ENCODE peak calls at places on chromosomes 1 and 21, in eight cellular contexts. Y is BJ, S is kidney epithelial cell, B is AG09319, L is cardiac muscle cell, O is HFF-Myc, K is colonic mucosa, F is cardiac fibroblast. G is an unnamed sample.

GRCh38 chr1:38533772-38534472 is 325.6 kb downstream of the RRAGC start:
- DNase-seq in Y (no peak), S (no peak), B (no peak), L (no peak), O (no peak), K (no peak), F (no peak), G (no peak)

GRCh38 chr1:179955318-179955638 is 668 bp downstream of the CEP350 start:
- DNase-seq in Y (no peak), S (no peak), B (no peak), L (peak), O (no peak), K (no peak), F (no peak), G (no peak)

GRCh38 chr1:6105763-6106162 is 60.1 kb downstream of the KCNAB2 start:
- DNase-seq in Y (no peak), S (no peak), B (no peak), L (no peak), O (no peak), K (no peak), F (no peak), G (no peak)

GRCh38 chr1:67535474-67535873 is 105.3 kb upstream of the SERBP1 start:
- DNase-seq in Y (peak), S (peak), B (peak), L (peak), O (peak), K (peak), F (peak), G (peak)

GRCh38 chr1:174815036-174815435 is 184.7 kb upstream of the CACYBP start:
- DNase-seq in Y (no peak), S (peak), B (no peak), L (no peak), O (peak), K (no peak), F (peak), G (no peak)

GRCh38 chr1:9651565-9652378 is at the start of gene PIK3CD:
- DNase-seq in Y (no peak), S (no peak), B (no peak), L (peak), O (no peak), K (no peak), F (peak), G (peak)

GRCh38 chr1:86714561-86715244 is 10.3 kb downstream of the SH3GLB1 start:
- DNase-seq in Y (no peak), S (no peak), B (no peak), L (no peak), O (no peak), K (no peak), F (no peak), G (no peak)

GRCh38 chr1:243454328-243454997 is 198.6 kb downstream of the SDCCAG8 start:
- DNase-seq in Y (no peak), S (no peak), B (no peak), L (no peak), O (no peak), K (no peak), F (no peak), G (no peak)

GRCh38 chr1:114468710-114469468 is 42.1 kb downstream of the TRIM33 start:
- DNase-seq in Y (no peak), S (peak), B (no peak), L (peak), O (no peak), K (no peak), F (no peak), G (no peak)

GRCh38 chr1:199157494-199157893 is 518.7 kb downstream of the PTPRC start:
- DNase-seq in Y (no peak), S (peak), B (no peak), L (no peak), O (no peak), K (no peak), F (peak), G (no peak)

GRCh38 chr1:10615336-10615735 is 140.6 kb downstream of the PEX14 start:
- DNase-seq in Y (no peak), S (no peak), B (no peak), L (no peak), O (no peak), K (no peak), F (no peak), G (no peak)

GRCh38 chr1:155078496-155079209 is at the start of gene EFNA3:
- DNase-seq in Y (no peak), S (no peak), B (no peak), L (peak), O (no peak), K (peak), F (peak), G (peak)

GRCh38 chr1:77796695-77797405 is 17.4 kb downstream of the MIGA1 start:
- DNase-seq in Y (no peak), S (no peak), B (no peak), L (no peak), O (no peak), K (no peak), F (no peak), G (no peak)

GRCh38 chr1:111907321-111907720 is 82.1 kb downstream of the KCND3 start:
- DNase-seq in Y (no peak), S (no peak), B (no peak), L (no peak), O (no peak), K (no peak), F (no peak), G (no peak)

GRCh38 chr1:209421186-209421585 is 162.3 kb upstream of the CAMK1G start:
- DNase-seq in Y (no peak), S (no peak), B (no peak), L (no peak), O (no peak), K (no peak), F (no peak), G (no peak)

GRCh38 chr1:114114751-114115104 is 38.9 kb downstream of the SYT6 start:
- DNase-seq in Y (no peak), S (no peak), B (no peak), L (no peak), O (no peak), K (no peak), F (no peak), G (no peak)

GRCh38 chr1:109133815-109134214 is 19.9 kb downstream of the ELAPOR1 start:
- DNase-seq in Y (no peak), S (no peak), B (no peak), L (peak), O (no peak), K (peak), F (peak), G (peak)

GRCh38 chr1:156750191-156750931 is 1.1 kb downstream of the HDGF start:
- DNase-seq in Y (no peak), S (no peak), B (no peak), L (no peak), O (no peak), K (peak), F (peak), G (no peak)

GRCh38 chr21:15775981-15776380 is 46.2 kb downstream of the USP25 start:
- DNase-seq in Y (peak), S (peak), B (no peak), L (peak), O (peak), K (no peak), F (peak), G (no peak)

GRCh38 chr1:192756314-192756713 is 52.5 kb upstream of the RGS2 start:
- DNase-seq in Y (no peak), S (no peak), B (no peak), L (no peak), O (no peak), K (no peak), F (no peak), G (no peak)

GRCh38 chr21:43341349-43342163 is 85.4 kb downstream of the SIK1 start:
- DNase-seq in Y (no peak), S (no peak), B (no peak), L (no peak), O (no peak), K (no peak), F (peak), G (no peak)

GRCh38 chr1:47838562-47839459 is 158.4 kb downstream of the TRABD2B start:
- DNase-seq in Y (no peak), S (no peak), B (no peak), L (no peak), O (no peak), K (peak), F (no peak), G (no peak)

GRCh38 chr1:51344602-51345299 is 14.4 kb upstream of the TTC39A start:
- DNase-seq in Y (no peak), S (no peak), B (no peak), L (no peak), O (no peak), K (peak), F (no peak), G (peak)

GRCh38 chr1:184754479-184755225 is at the start of gene EDEM3:
- DNase-seq in Y (peak), S (peak), B (peak), L (peak), O (peak), K (peak), F (peak), G (peak)

GRCh38 chr21:40841524-40842196 is 5.3 kb downstream of the DSCAM start:
- DNase-seq in Y (no peak), S (peak), B (no peak), L (no peak), O (no peak), K (no peak), F (no peak), G (peak)

GRCh38 chr1:210250998-210251679 is 18.5 kb downstream of the SERTAD4 start:
- DNase-seq in Y (no peak), S (peak), B (no peak), L (peak), O (no peak), K (peak), F (peak), G (peak)

GRCh38 chr1:57839488-57839887 is 415.6 kb upstream of the DAB1 start:
- DNase-seq in Y (no peak), S (no peak), B (no peak), L (no peak), O (no peak), K (no peak), F (no peak), G (no peak)

DNA sequence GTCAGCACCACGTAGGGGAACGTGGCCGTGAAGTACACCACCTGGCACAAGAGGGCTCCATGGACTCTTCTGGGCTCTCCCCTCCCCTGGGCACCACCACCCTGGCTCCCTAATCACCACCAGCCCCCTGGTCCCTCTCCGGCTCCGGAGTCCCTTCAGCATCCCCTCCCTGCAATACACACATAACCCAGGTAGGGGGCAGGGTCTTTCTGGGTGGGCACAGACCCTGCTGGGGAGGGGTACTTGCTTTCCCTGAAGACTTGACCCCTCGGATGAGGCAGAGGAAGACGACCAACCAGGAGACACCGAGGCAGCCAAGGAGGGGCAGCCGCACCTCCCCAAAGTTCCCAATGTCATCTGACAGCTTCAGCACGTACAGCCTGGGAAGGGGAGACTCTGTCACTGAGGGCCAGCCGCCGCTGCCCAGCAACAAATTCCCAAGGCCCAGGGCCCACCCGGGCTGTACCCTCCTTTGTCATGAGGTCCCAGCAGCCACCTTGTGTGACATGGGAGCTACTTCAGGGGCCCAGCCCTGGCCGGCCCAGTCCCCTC is 11.3 kb downstream of the CCDC24 start:
- DNase-seq in Y (no peak), S (no peak), B (no peak), L (no peak), O (no peak), K (no peak), F (no peak), G (no peak)
- TF ChIP-seq CTCF in Y (peak), S (peak), B (peak), L (peak), O (peak), K (no peak), F (no peak), G (peak)

GRCh38 chr1:168381850-168382249 is 101.2 kb downstream of the TBX19 start:
- DNase-seq in Y (no peak), S (no peak), B (no peak), L (no peak), O (no peak), K (no peak), F (no peak), G (no peak)
- TF ChIP-seq CTCF in Y (no peak), S (no peak), B (no peak), L (no peak), O (no peak), K (no peak), F (no peak), G (no peak)

GRCh38 chr1:230770317-230770716 is 23.1 kb downstream of the CAPN9 start:
- DNase-seq in Y (no peak), S (no peak), B (no peak), L (no peak), O (no peak), K (no peak), F (no peak), G (no peak)

GRCh38 chr1:230768903-230769570 is 21.8 kb downstream of the CAPN9 start:
- DNase-seq in Y (peak), S (peak), B (peak), L (peak), O (peak), K (no peak), F (peak), G (no peak)

GRCh38 chr1:230772457-230773395 is 25.5 kb downstream of the CAPN9 start:
- DNase-seq in Y (no peak), S (peak), B (peak), L (peak), O (peak), K (peak), F (peak), G (no peak)

GRCh38 chr1:230771773-230772354 is 24.7 kb downstream of the CAPN9 start:
- DNase-seq in Y (no peak), S (no peak), B (no peak), L (no peak), O (no peak), K (no peak), F (no peak), G (no peak)

DNA sequence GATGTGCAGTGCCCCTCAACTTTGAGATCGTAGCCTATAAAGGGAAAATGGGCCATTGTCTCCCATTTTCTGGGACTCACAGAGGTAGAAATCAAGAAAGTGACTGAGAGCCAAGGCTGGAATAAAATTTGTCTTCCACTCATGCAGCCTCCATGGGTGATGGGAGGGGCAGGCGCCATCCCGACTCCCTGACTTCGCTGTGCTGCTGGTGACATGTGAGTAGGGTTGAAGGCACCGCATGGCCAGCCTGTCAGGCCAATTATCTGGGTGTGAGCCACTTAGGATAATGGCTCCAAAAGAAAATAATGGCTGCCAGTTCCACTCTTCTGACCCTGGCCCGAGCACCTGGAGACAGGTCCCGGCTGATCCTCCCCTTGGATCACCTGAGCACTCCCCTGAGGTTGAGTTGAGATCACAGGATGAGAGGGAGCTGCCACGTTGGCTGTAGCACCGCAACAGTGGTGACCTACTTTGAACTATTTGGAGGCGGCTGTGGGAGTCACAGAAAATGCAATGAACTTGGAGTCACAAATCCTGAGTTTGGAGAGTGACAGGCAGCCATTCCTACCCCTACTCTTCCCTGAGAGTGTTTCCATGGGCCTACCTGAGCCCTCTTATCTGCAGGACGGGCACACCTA is 26.3 kb downstream of the CAPN9 start:
- DNase-seq in Y (no peak), S (no peak), B (no peak), L (no peak), O (no peak), K (no peak), F (no peak), G (no peak)
- TF ChIP-seq CTCF in Y (no peak), S (no peak), B (no peak), L (no peak), O (no peak), K (no peak), F (no peak), G (no peak)

GRCh38 chr1:88650676-88651418 is 33.2 kb upstream of the PKN2 start:
- DNase-seq in Y (no peak), S (peak), B (no peak), L (peak), O (no peak), K (no peak), F (peak), G (no peak)

GRCh38 chr1:88659552-88659951 is 24.5 kb upstream of the PKN2 start:
- DNase-seq in Y (no peak), S (no peak), B (no peak), L (no peak), O (no peak), K (no peak), F (no peak), G (no peak)

GRCh38 chr1:88655145-88655544 is 28.9 kb upstream of the PKN2 start:
- DNase-seq in Y (no peak), S (no peak), B (no peak), L (no peak), O (no peak), K (no peak), F (no peak), G (no peak)

GRCh38 chr1:88658419-88658818 is 25.7 kb upstream of the PKN2 start:
- DNase-seq in Y (no peak), S (no peak), B (no peak), L (no peak), O (no peak), K (no peak), F (no peak), G (no peak)

DNA sequence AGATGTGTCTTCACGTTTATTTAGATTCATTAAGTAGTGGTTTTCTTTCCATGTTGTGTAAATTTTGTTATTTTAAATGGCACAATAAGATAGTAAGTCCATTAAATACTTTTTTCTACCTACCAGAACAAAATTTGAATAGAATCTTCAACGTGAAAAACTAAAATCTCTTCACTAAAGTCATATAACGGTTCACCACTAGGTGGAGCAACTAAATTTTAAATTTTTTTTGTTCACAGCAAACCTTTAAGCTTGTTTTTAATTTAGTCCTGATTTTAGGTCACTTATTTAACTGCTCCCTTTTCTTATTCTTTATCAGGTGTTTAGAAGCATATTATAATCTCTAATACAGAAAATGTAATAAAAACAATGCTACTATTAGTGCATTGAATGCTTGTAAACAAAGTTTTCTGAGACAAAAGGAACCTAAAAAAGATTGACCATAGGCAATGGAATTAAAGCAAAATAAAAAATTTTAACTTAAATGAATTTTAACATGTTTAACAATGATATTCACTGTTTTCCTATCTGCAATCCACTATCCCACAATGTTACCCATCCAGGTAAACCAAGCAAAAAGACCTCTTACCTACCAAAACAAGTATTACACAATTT is 28.3 kb upstream of the PKN2 start:
- DNase-seq in Y (peak), S (no peak), B (no peak), L (peak), O (no peak), K (no peak), F (peak), G (no peak)
- TF ChIP-seq CTCF in Y (peak), S (peak), B (peak), L (peak), O (peak), K (peak), F (peak), G (peak)

GRCh38 chr1:101288491-101288944 is 51.7 kb downstream of the S1PR1 start:
- DNase-seq in Y (peak), S (no peak), B (peak), L (peak), O (peak), K (peak), F (peak), G (peak)

GRCh38 chr1:101293461-101294045 is 56.7 kb downstream of the S1PR1 start:
- DNase-seq in Y (peak), S (no peak), B (no peak), L (peak), O (no peak), K (no peak), F (peak), G (no peak)

GRCh38 chr1:101291562-101292035 is 54.8 kb downstream of the S1PR1 start:
- DNase-seq in Y (peak), S (no peak), B (peak), L (peak), O (peak), K (no peak), F (peak), G (no peak)

GRCh38 chr1:101290922-101291561 is 54.2 kb downstream of the S1PR1 start:
- DNase-seq in Y (no peak), S (no peak), B (no peak), L (no peak), O (no peak), K (no peak), F (no peak), G (no peak)

GRCh38 chr1:101290119-101290921 is 53.5 kb downstream of the S1PR1 start:
- DNase-seq in Y (no peak), S (no peak), B (no peak), L (no peak), O (no peak), K (no peak), F (no peak), G (no peak)
- TF ChIP-seq CTCF in Y (no peak), S (no peak), B (no peak), L (no peak), O (no peak), K (no peak), F (no peak), G (no peak)

GRCh38 chr1:231855395-231855794 is 228.8 kb downstream of the DISC1 start:
- DNase-seq in Y (no peak), S (no peak), B (no peak), L (no peak), O (no peak), K (no peak), F (no peak), G (no peak)
- TF ChIP-seq CTCF in Y (no peak), S (no peak), B (no peak), L (no peak), O (no peak), K (no peak), F (no peak), G (no peak)

DNA sequence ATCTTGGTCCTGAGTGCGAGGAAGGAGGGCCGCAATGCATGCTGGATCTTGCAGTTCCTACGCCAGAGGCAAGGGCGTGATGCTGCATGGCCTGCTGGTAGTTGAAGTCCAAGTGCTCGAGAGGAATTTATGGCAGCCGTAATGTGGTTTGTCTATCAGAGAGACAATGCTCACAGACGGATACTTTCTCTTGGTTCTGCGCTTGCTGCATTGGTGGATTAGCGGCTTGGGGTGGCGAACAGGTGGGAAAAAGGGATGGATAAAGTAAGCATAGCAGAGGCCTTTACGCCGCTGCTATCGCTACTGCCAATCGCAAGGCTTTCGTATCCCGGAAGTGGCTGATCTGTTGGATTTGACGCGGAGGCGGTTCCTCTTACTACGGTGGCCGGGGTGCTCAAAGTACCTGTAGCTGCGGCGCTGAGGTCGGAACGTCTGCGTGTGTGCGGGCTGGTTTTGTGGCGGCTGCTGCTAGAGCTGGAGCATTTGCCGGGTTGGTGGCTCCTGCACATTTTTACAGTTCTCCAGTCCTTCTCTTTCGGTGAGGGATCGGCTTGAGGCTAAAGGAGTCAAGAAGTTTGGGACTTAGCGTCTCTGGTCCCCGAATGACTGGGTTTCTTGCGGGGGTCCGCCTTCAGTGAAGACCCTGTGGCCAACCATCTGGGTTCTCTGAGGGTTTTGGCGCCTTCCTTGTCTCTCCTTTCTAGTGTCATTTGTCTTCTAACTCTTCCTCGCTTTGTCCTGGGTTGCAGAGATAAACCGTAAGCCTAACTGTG is at the start of gene ATG4C:
- DNase-seq in Y (peak), S (peak), B (peak), L (peak), O (peak), K (peak), F (peak), G (peak)
- TF ChIP-seq CTCF in Y (no peak), S (no peak), B (no peak), L (no peak), O (no peak), K (peak), F (peak), G (no peak)